ENCODE peak calls at places on chromosomes 6 and 20, in seven cellular contexts. F, W, U, M, H, B and K are unnamed samples.
A peak's percentile ranks its signal among the peaks of the same experiment; 100 is the strongest.

GRCh38 chr6:111483736-111484654 is 977 bp upstream of the REV3L start:
- DNase-seq in H (peak; percentile 91), W (peak; percentile 93), M (peak; percentile 96), F (peak; percentile 66), U (peak; percentile 83), B (peak; percentile 96), K (peak; percentile 62)

GRCh38 chr20:46350201-46350985 is 42.1 kb upstream of the CDH22 start:
- DNase-seq in F (no peak), B (no peak), M (no peak), U (no peak), W (no peak), H (no peak), K (no peak)

GRCh38 chr20:34663213-34663943 is 13.5 kb downstream of the PIGU start:
- DNase-seq in W (no peak), U (no peak), M (no peak), B (no peak), H (no peak), F (no peak), K (no peak)

GRCh38 chr6:7624781-7625710 is 35.0 kb downstream of the SNRNP48 start:
- DNase-seq in H (no peak), W (no peak), U (no peak), M (no peak), B (no peak), F (no peak), K (no peak)

GRCh38 chr20:3981132-3981452 is 34.3 kb downstream of the RNF24 start:
- DNase-seq in U (no peak), F (no peak), H (no peak), B (no peak), M (no peak), W (no peak), K (no peak)

GRCh38 chr6:113909224-113909856 is 52.2 kb downstream of the MARCKS start:
- DNase-seq in B (no peak), W (no peak), U (no peak), H (no peak), F (peak; percentile 32), M (no peak), K (no peak)

GRCh38 chr6:143504369-143504768 is 7.2 kb downstream of the FUCA2 start:
- DNase-seq in H (no peak), W (no peak), M (no peak), F (no peak), U (no peak), B (no peak), K (no peak)

GRCh38 chr20:16541226-16541625 is 32.0 kb downstream of the KIF16B start:
- DNase-seq in H (peak; percentile 62), B (no peak), W (no peak), F (no peak), M (no peak), U (no peak), K (no peak)

GRCh38 chr20:36150847-36151539 is 3.5 kb upstream of the EPB41L1 start:
- DNase-seq in F (no peak), U (no peak), B (peak; percentile 17), H (no peak), M (no peak), W (no peak), K (no peak)

GRCh38 chr6:3226422-3227362 is 761 bp downstream of the TUBB2B start:
- DNase-seq in W (no peak), U (no peak), H (peak; percentile 30), F (no peak), B (peak; percentile 83), M (no peak), K (peak; percentile 46)

GRCh38 chr6:19896580-19897010 is 59.4 kb downstream of the ID4 start:
- DNase-seq in B (no peak), U (no peak), H (no peak), M (no peak), W (no peak), F (no peak), K (no peak)

GRCh38 chr20:3102575-3103368 is 18.2 kb upstream of the AVP start:
- DNase-seq in M (no peak), F (no peak), H (no peak), W (no peak), B (no peak), U (no peak), K (no peak)

GRCh38 chr6:138678168-138678567 is 95.4 kb upstream of the CCDC28A start:
- DNase-seq in W (no peak), U (no peak), B (no peak), M (no peak), H (no peak), F (no peak), K (no peak)

GRCh38 chr6:138685257-138685656 is 88.3 kb upstream of the CCDC28A start:
- DNase-seq in F (no peak), M (no peak), W (no peak), U (no peak), B (no peak), H (no peak), K (no peak)

GRCh38 chr6:138677538-138677937 is 96.0 kb upstream of the CCDC28A start:
- DNase-seq in U (no peak), H (no peak), B (no peak), F (no peak), M (no peak), W (no peak), K (no peak)

GRCh38 chr6:138682722-138683521 is 90.6 kb upstream of the CCDC28A start:
- DNase-seq in F (no peak), M (no peak), W (no peak), H (peak; percentile 19), B (no peak), U (no peak), K (no peak)

GRCh38 chr6:138680085-138680484 is 93.5 kb upstream of the CCDC28A start:
- DNase-seq in B (no peak), F (no peak), U (no peak), H (no peak), W (no peak), M (no peak), K (no peak)
- TF ChIP-seq CTCF in B (no peak), F (no peak), U (no peak), H (no peak), W (no peak), M (no peak), K (no peak)

GRCh38 chr6:73314577-73315492 is 39.2 kb downstream of the DPPA5 start:
- DNase-seq in M (no peak), H (no peak), F (no peak), W (no peak), B (no peak), U (no peak), K (no peak)

GRCh38 chr6:73309534-73309783 is 44.6 kb downstream of the DPPA5 start:
- DNase-seq in W (no peak), U (no peak), M (no peak), F (no peak), H (no peak), B (no peak), K (no peak)

GRCh38 chr6:73308712-73309533 is 45.2 kb downstream of the DPPA5 start:
- DNase-seq in F (peak; percentile 44), U (no peak), M (no peak), W (no peak), B (no peak), H (no peak), K (no peak)

GRCh38 chr6:73309784-73310502 is 44.1 kb downstream of the DPPA5 start:
- DNase-seq in F (peak; percentile 62), W (no peak), B (peak; percentile 93), H (peak; percentile 60), U (peak; percentile 31), M (peak; percentile 72), K (peak; percentile 23)
- TF ChIP-seq CTCF in F (peak; percentile 69), W (no peak), B (peak; percentile 15), H (no peak), U (peak; percentile 67), M (peak; percentile 45), K (peak; percentile 69)

GRCh38 chr20:6767166-6767535 is 335 bp upstream of the BMP2 start:
- DNase-seq in M (no peak), U (peak; percentile 31), F (no peak), H (no peak), B (no peak), W (no peak), K (no peak)

GRCh38 chr20:6766433-6766832 is 1.1 kb upstream of the BMP2 start:
- DNase-seq in W (no peak), U (no peak), F (no peak), H (no peak), B (no peak), M (no peak), K (no peak)

GRCh38 chr20:6767536-6768227 is at the start of gene BMP2:
- DNase-seq in H (peak; percentile 69), B (peak; percentile 87), U (no peak), W (no peak), F (peak; percentile 29), M (peak; percentile 67), K (peak; percentile 47)

GRCh38 chr20:6764619-6765018 is 2.9 kb upstream of the BMP2 start:
- DNase-seq in W (no peak), M (no peak), U (no peak), B (no peak), H (no peak), F (no peak), K (no peak)

DNA sequence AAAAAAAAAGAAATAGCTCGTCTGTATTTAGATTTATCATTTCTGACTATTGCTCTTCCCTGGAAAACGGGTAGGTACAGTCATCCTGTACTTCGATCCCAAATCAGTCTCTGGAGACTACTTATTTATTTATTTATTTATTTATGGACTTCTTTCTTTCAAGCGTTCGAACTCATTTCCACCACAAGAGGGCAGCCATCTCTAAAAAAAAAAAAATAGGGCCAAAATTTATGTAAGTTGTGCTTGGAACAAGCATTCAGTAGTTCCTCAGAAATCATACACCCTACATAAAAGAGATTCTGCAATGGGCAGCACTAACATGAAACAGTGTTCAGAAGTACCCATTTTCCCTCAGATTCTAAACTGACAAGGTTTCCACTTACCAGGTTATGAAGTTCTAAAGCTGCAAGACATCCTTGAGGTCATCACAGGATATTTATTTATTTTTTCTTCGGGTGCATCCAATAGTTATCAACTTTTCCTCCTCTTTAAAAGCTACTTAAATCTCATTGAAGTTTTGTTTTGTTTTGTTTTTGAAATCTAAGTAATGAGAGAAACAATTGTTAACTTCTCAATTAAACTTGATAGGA is 1.9 kb upstream of the BMP2 start:
- DNase-seq in B (no peak), U (no peak), F (peak; percentile 13), M (no peak), H (no peak), W (no peak), K (no peak)
- TF ChIP-seq CTCF in B (peak; percentile 64), U (peak; percentile 81), F (peak; percentile 83), M (peak; percentile 68), H (peak; percentile 60), W (peak; percentile 42), K (peak; percentile 70)

DNA sequence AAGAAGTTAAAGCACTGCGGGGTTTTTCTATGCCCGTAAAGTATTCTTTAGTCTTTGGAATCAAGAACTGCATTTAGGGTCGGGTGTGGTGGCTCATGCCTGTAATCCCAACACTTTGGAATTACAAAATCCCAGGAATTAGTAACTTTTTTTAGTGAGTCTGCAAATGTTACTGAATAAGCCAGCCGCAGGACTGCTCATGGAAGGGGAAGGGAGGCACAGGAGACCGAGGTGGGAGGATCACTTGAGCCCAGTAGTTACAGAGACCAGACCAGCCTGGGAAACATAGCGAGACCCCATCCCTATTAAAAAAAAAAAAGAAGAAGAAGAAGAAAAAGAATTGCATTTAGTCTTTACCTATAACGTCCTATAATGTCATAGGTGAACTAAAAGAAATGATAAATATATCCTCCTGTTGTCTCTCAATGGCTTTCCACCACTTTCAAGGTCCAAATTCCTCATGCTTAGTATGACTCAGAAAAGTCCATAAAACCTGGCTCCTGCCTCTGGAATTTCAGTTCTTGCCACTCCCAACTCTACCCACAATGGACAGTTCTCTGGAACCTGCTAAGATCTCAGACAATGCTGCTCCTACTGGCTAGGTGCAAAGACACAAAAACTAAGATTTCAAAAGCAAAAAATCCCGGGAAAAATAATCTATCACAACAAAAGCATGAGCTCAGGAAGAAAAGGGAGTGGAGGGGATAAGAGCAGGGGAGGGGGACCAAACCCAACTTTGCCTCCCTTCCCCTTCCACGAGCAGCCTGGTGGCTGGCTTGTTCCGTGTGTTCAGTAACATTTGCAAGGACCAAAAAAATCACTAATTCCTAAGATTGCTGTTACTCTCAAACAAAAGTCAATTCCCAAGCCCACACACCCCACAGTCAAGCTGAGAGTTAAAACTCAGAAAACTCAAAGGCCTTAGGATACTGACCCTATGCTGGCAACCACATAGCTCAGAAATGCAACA is 39.0 kb downstream of the B4GALT5 start:
- DNase-seq in F (peak; percentile 85), B (no peak), U (no peak), M (no peak), W (no peak), H (no peak), K (no peak)
- TF ChIP-seq CTCF in F (no peak), B (no peak), U (no peak), M (no peak), W (no peak), H (no peak), K (no peak)